ENCODE peak calls at places on chromosome 5, in four cellular contexts. G is IMR-90, Y is K562, A is GM12878. C is an unnamed sample.

GRCh38 chr5:66958984-66959641 is 237.5 kb downstream of the CD180 start:
- DNase-seq in A (no peak), Y (no peak), G (peak; percentile 80), C (peak; percentile 20)

GRCh38 chr5:41176952-41177351 is 36.4 kb downstream of the C6 start:
- DNase-seq in G (peak; percentile 82), Y (no peak), A (no peak), C (no peak)

GRCh38 chr5:61435368-61435767 is 103.3 kb downstream of the ZSWIM6 start:
- DNase-seq in Y (no peak), G (no peak), A (no peak), C (no peak)

GRCh38 chr5:65986796-65987195 is 60.4 kb downstream of the ERBIN start:
- DNase-seq in A (no peak), G (no peak), Y (no peak), C (no peak)

GRCh38 chr5:59845733-59846132 is 47.8 kb downstream of the PDE4D start:
- DNase-seq in G (peak; percentile 58), Y (no peak), A (no peak), C (no peak)

GRCh38 chr5:10563132-10563939 is 534 bp upstream of the ANKRD33B start:
- DNase-seq in A (no peak), G (peak; percentile 45), Y (peak; percentile 86), C (no peak)

GRCh38 chr5:83927140-83927733 is 206.6 kb upstream of the HAPLN1 start:
- DNase-seq in G (peak; percentile 64), Y (peak; percentile 27), A (no peak), C (peak; percentile 75)

GRCh38 chr5:141840295-141840812 is 37.9 kb downstream of the PCDH1 start:
- DNase-seq in G (no peak), Y (no peak), A (no peak), C (no peak)

GRCh38 chr5:2137444-2138050 is 254.8 kb upstream of the IRX4 start:
- DNase-seq in Y (no peak), G (no peak), A (no peak), C (no peak)

GRCh38 chr5:124906339-124907097 is 160.1 kb upstream of the ZNF608 start:
- DNase-seq in A (no peak), Y (no peak), G (peak; percentile 79), C (peak; percentile 89)

GRCh38 chr5:124908603-124909451 is 162.4 kb upstream of the ZNF608 start:
- DNase-seq in A (peak; percentile 75), Y (no peak), G (peak; percentile 18), C (peak; percentile 77)

GRCh38 chr5:128962211-128962610 is 3.1 kb upstream of the SLC27A6 start:
- DNase-seq in Y (no peak), A (no peak), G (no peak), C (no peak)

GRCh38 chr5:100827481-100827889 is 75.6 kb downstream of the ST8SIA4 start:
- DNase-seq in G (no peak), Y (no peak), A (no peak), C (peak; percentile 51)

GRCh38 chr5:177313561-177314259 is 2.0 kb upstream of the MXD3 start:
- DNase-seq in A (no peak), Y (no peak), G (no peak), C (no peak)

GRCh38 chr5:26737763-26738162 is 300.6 kb downstream of the CDH9 start:
- DNase-seq in Y (no peak), A (no peak), G (no peak), C (no peak)

GRCh38 chr5:136080483-136081180 is 51.8 kb downstream of the TGFBI start:
- DNase-seq in Y (peak; percentile 89), G (peak; percentile 94), A (peak; percentile 82), C (peak; percentile 96)

GRCh38 chr5:75571547-75571946 is 39.7 kb upstream of the ANKDD1B start:
- DNase-seq in G (no peak), Y (no peak), A (no peak), C (no peak)

GRCh38 chr5:56386046-56386445 is 152.9 kb upstream of the ANKRD55 start:
- DNase-seq in G (no peak), Y (no peak), A (no peak), C (no peak)

GRCh38 chr5:13831236-13831810 is 113.2 kb downstream of the DNAH5 start:
- DNase-seq in G (peak; percentile 71), A (no peak), Y (no peak), C (no peak)

GRCh38 chr5:103801681-103802080 is 239.1 kb upstream of the NUDT12 start:
- DNase-seq in A (no peak), Y (no peak), G (peak; percentile 3), C (no peak)

GRCh38 chr5:95734916-95735315 is 3.8 kb downstream of the RHOBTB3 start:
- DNase-seq in Y (no peak), A (no peak), G (peak; percentile 58), C (no peak)

GRCh38 chr5:153565822-153566221 is 75.4 kb downstream of the GRIA1 start:
- DNase-seq in A (no peak), Y (no peak), G (peak; percentile 76), C (peak; percentile 7)

GRCh38 chr5:147248584-147248983 is 13.8 kb downstream of the STK32A start:
- DNase-seq in Y (no peak), G (no peak), A (no peak), C (no peak)

GRCh38 chr5:65334077-65334476 is 147.6 kb downstream of the ADAMTS6 start:
- DNase-seq in Y (no peak), A (no peak), G (no peak), C (no peak)

GRCh38 chr5:79544136-79544535 is 30.2 kb upstream of the HOMER1 start:
- DNase-seq in Y (no peak), G (no peak), A (no peak), C (no peak)

GRCh38 chr5:79546782-79547428 is 33.0 kb upstream of the HOMER1 start:
- DNase-seq in Y (no peak), G (peak; percentile 70), A (no peak), C (no peak)

GRCh38 chr5:79547429-79547822 is 33.5 kb upstream of the HOMER1 start:
- DNase-seq in G (no peak), Y (no peak), A (no peak), C (no peak)

GRCh38 chr5:79552984-79553383 is 39.0 kb upstream of the HOMER1 start:
- DNase-seq in G (peak; percentile 46), Y (no peak), A (no peak), C (no peak)

DNA sequence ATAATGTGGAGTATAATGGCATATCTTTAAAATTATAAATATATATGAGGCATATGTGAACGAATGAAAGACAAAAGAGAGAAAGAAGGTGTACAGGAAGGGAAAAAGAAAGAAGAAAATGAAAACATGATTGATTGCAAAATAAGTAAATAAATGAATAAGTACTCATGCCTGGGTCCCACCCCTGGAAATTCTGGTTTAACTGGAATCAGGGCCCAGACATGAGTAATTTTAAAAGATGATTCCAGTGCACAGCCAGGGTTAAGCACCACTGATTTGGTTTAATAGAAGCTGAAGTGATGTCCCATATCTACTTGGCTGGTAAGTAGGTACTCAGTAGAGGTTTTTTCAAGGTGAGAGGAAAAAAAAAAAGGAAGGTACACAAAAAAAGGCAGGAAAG is 34.0 kb upstream of the HOMER1 start:
- DNase-seq in Y (no peak), G (no peak), A (no peak), C (no peak)
- TF ChIP-seq FOS in Y (no peak), G (no peak), A (no peak), C (no peak)

GRCh38 chr5:69166686-69167487 is at the start of gene CCNB1:
- DNase-seq in A (peak; percentile 95), G (peak; percentile 94), Y (peak; percentile 99), C (peak; percentile 99)
- TF ChIP-seq POLR2A in A (peak; percentile 90), G (peak; percentile 67), Y (peak; percentile 94), C (peak; percentile 78)

GRCh38 chr5:76617675-76618074 is 5.5 kb downstream of the F2RL2 start:
- DNase-seq in G (peak; percentile 96), Y (no peak), A (no peak), C (no peak)
- H3K4me1 ChIP-seq in G (peaks cover 12% of the 10 kb centered on the region), Y (no peaks in the 10 kb centered on the region), A (no peaks in the 10 kb centered on the region), C (no peaks in the 10 kb centered on the region)

GRCh38 chr5:93151121-93151520 is 429.9 kb downstream of the NR2F1-AS1 start:
- DNase-seq in G (peak; percentile 60), Y (no peak), A (no peak), C (peak; percentile 83)
- TF ChIP-seq FOS in G (no peak), Y (no peak), A (no peak), C (peak; percentile 69)

GRCh38 chr5:132293066-132293991 is 865 bp upstream of the SLC22A4 start:
- DNase-seq in Y (peak; percentile 86), A (no peak), G (peak; percentile 87), C (peak; percentile 89)
- TF ChIP-seq POLR2A in Y (no peak), A (peak; percentile 60), G (peak; percentile 63), C (no peak)

DNA sequence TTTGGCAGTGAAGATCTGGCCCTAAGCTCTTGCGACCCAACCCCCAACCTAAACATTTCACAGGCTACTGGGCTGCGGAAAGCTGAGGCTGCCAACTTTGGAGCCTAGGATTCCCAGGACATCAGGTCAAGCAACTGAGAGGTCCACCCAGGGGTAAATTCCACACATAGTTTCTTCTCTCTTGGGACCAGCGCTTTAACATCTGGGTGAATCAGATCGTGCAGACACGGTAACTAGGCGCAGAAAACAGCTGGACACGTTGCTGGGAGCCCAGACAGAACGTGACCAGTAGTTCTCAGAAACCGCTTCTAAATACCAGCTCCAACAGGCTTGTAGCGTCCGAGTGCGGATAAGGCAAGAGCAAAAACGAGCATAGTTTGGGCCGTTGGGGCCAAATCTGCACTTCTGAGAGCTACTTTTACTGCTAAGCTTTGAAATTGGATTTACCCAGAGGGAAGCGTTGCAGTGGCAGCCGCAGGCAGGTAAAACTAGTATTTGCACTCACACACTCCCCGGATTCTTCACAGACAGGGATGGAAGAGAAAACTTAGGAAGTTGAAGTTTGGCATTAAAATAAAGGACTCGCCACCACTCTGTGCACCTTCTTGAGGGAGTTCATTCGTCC is 11.8 kb downstream of the ITGA1 start:
- DNase-seq in G (peak; percentile 79), A (no peak), Y (peak; percentile 27), C (peak; percentile 69)
- H3K4me1 ChIP-seq in G (no peaks in the 10 kb centered on the region), A (peaks cover 3% of the 10 kb centered on the region), Y (peaks cover 10% of the 10 kb centered on the region), C (peaks cover 25% of the 10 kb centered on the region)

GRCh38 chr5:151477106-151477505 is 29.7 kb downstream of the SLC36A1 start:
- DNase-seq in A (no peak), G (peak; percentile 74), Y (no peak), C (peak; percentile 45)

GRCh38 chr5:151483176-151483575 is 35.8 kb downstream of the SLC36A1 start:
- DNase-seq in A (no peak), Y (no peak), G (peak; percentile 46), C (no peak)

GRCh38 chr5:151483647-151484046 is 36.2 kb downstream of the SLC36A1 start:
- DNase-seq in Y (no peak), A (no peak), G (no peak), C (no peak)

GRCh38 chr5:151480384-151480783 is 33.0 kb downstream of the SLC36A1 start:
- DNase-seq in Y (no peak), G (peak; percentile 73), A (no peak), C (no peak)

DNA sequence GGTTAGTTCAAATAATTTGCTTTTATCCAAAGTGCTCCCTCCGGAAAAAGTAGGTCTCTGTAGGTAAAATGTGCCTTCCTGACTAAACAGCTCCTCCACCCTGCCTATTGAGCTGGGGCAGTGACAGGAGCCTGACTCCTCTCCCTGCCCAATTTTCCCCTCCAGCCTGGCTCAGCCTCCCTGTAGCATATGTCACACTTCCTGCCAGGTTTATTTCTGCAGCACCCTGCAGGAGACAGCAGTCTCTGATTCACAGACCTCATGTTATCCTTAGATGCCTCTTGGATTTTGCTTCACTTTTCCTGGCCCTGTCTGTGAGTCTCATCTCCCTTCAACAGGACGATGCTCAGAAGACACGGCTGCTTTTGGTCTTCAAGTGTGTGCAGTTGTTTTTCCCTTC is 33.5 kb downstream of the SLC36A1 start:
- DNase-seq in Y (no peak), G (peak; percentile 85), A (no peak), C (no peak)
- TF ChIP-seq FOS in Y (no peak), G (no peak), A (no peak), C (no peak)

C was measured in endothelial cell of umbilical vein.